ENCODE peak calls at places on chromosomes 5 and 9, in eight cellular contexts. E is AG08396, X is B cell, J is choroid plexus epithelial cell, K is T1000, L is HuH-7, D is fibroblast of mammary gland, W is SJSA1. A is an unnamed sample.

GRCh38 chr9:112647596-112647995 is 70.3 kb downstream of the INIP start:
- DNase-seq in E (no peak), X (no peak), J (no peak), K (no peak), L (no peak), D (no peak), W (no peak), A (no peak)

GRCh38 chr9:109992293-109992692 is 212.3 kb downstream of the PALM2AKAP2 start:
- DNase-seq in E (no peak), X (no peak), J (no peak), K (no peak), L (no peak), D (peak; percentile 45), W (no peak), A (no peak)

GRCh38 chr9:11417782-11418181 is 805.0 kb upstream of the PTPRD start:
- DNase-seq in E (no peak), X (no peak), J (no peak), K (no peak), L (no peak), D (no peak), W (no peak), A (no peak)

GRCh38 chr9:115142502-115143265 is 24.7 kb upstream of the TNC start:
- DNase-seq in E (no peak), X (no peak), J (no peak), K (no peak), L (no peak), D (peak; percentile 91), W (no peak), A (no peak)

GRCh38 chr9:89537166-89537565 is 39.3 kb upstream of the SEMA4D start:
- DNase-seq in E (no peak), X (no peak), J (no peak), K (no peak), L (no peak), D (no peak), W (no peak), A (no peak)

GRCh38 chr5:134490925-134491271 is 34.6 kb upstream of the JADE2 start:
- DNase-seq in E (no peak), X (no peak), J (no peak), K (no peak), L (no peak), D (no peak), W (no peak), A (no peak)

GRCh38 chr9:126371007-126371870 is 44.6 kb downstream of the MVB12B start:
- DNase-seq in E (no peak), X (no peak), J (no peak), K (no peak), L (no peak), D (no peak), W (no peak), A (no peak)

GRCh38 chr9:135146766-135147472 is 59.5 kb downstream of the OLFM1 start:
- DNase-seq in E (no peak), X (no peak), J (no peak), K (no peak), L (no peak), D (no peak), W (no peak), A (no peak)

GRCh38 chr9:111582888-111583287 is 16.6 kb downstream of the PTGR1 start:
- DNase-seq in E (no peak), X (no peak), J (no peak), K (no peak), L (no peak), D (peak; percentile 87), W (no peak), A (no peak)

GRCh38 chr9:135093111-135093510 is 5.6 kb downstream of the OLFM1 start:
- DNase-seq in E (no peak), X (no peak), J (no peak), K (no peak), L (no peak), D (no peak), W (no peak), A (no peak)

GRCh38 chr9:135075234-135076142 is 12.0 kb upstream of the OLFM1 start:
- DNase-seq in E (peak; percentile 80), X (no peak), J (no peak), K (no peak), L (no peak), D (peak; percentile 17), W (no peak), A (peak; percentile 74)

A was measured in SW 1271.